ENCODE peak calls at places on chromosome 16, in nine cellular contexts. X, H, D, Q, A, V, Z, R and T are unnamed samples. For H3K36me3, the result is how much of the 10 kb centered on the place peaks cover.

GRCh38 chr16:78147846-78148535 is 48.5 kb downstream of the WWOX start:
- DNase-seq in X (no peak), H (no peak), D (no peak), Q (no peak), A (no peak), V (no peak), Z (no peak), R (no peak), T (no peak)

GRCh38 chr16:50837324-50837723 is 95.4 kb downstream of the CYLD start:
- DNase-seq in X (no peak), H (no peak), D (no peak), Q (no peak), A (no peak), V (no peak), Z (no peak), R (no peak), T (no peak)

GRCh38 chr16:8832383-8833100 is 34.9 kb downstream of the PMM2 start:
- DNase-seq in X (no peak), H (no peak), D (no peak), Q (no peak), A (no peak), V (no peak), Z (no peak), R (no peak), T (no peak)

GRCh38 chr16:17377360-17378324 is 93.1 kb downstream of the XYLT1 start:
- DNase-seq in X (no peak), H (no peak), D (no peak), Q (no peak), A (no peak), V (no peak), Z (no peak), R (no peak), T (no peak)

GRCh38 chr16:17520567-17520966 is 49.8 kb upstream of the XYLT1 start:
- DNase-seq in X (peak), H (no peak), D (no peak), Q (no peak), A (no peak), V (no peak), Z (no peak), R (no peak), T (no peak)

GRCh38 chr16:51408357-51408756 is 257.3 kb upstream of the SALL1 start:
- DNase-seq in X (peak), H (no peak), D (no peak), Q (no peak), A (no peak), V (no peak), Z (no peak), R (no peak), T (no peak)

GRCh38 chr16:89170346-89171215 is 967 bp upstream of the CDH15 start:
- DNase-seq in X (no peak), H (no peak), D (no peak), Q (peak), A (no peak), V (peak), Z (no peak), R (no peak), T (no peak)

GRCh38 chr16:27925612-27926011 is 137.9 kb downstream of the GSG1L start:
- DNase-seq in X (no peak), H (no peak), D (no peak), Q (no peak), A (peak), V (no peak), Z (no peak), R (no peak), T (no peak)

GRCh38 chr16:48347980-48348379 is 37.2 kb downstream of the SIAH1 start:
- DNase-seq in X (no peak), H (no peak), D (no peak), Q (no peak), A (peak), V (no peak), Z (no peak), R (no peak), T (no peak)

GRCh38 chr16:16042076-16042475 is 92.7 kb downstream of the ABCC1 start:
- DNase-seq in X (peak), H (no peak), D (no peak), Q (no peak), A (peak), V (no peak), Z (peak), R (peak), T (no peak)

GRCh38 chr16:8958344-8958808 is 5.3 kb downstream of the USP7 start:
- DNase-seq in X (peak), H (no peak), D (peak), Q (no peak), A (peak), V (no peak), Z (no peak), R (peak), T (no peak)

GRCh38 chr16:88650749-88651275 is at the start of gene CYBA:
- DNase-seq in X (peak), H (no peak), D (peak), Q (peak), A (peak), V (peak), Z (peak), R (peak), T (peak)

GRCh38 chr16:9033125-9033830 is 58.2 kb upstream of the HAPSTR1 start:
- DNase-seq in X (peak), H (no peak), D (peak), Q (no peak), A (peak), V (peak), Z (peak), R (peak), T (no peak)

GRCh38 chr16:86669937-86670772 is 91.8 kb downstream of the FOXL1 start:
- DNase-seq in X (peak), H (no peak), D (peak), Q (peak), A (no peak), V (no peak), Z (no peak), R (no peak), T (no peak)

GRCh38 chr16:4411684-4412083 is 4.7 kb downstream of the CORO7 start:
- DNase-seq in X (peak), H (no peak), D (no peak), Q (peak), A (no peak), V (no peak), Z (no peak), R (no peak), T (no peak)

GRCh38 chr16:88790312-88791150 is 5.5 kb upstream of the PIEZO1 start:
- DNase-seq in X (peak), H (no peak), D (no peak), Q (peak), A (no peak), V (peak), Z (no peak), R (no peak), T (no peak)

GRCh38 chr16:56812884-56813283 is 52.1 kb upstream of the SLC12A3 start:
- DNase-seq in X (peak), H (no peak), D (no peak), Q (no peak), A (no peak), V (no peak), Z (no peak), R (no peak), T (no peak)

GRCh38 chr16:55678061-55678935 is 22.5 kb downstream of the SLC6A2 start:
- DNase-seq in X (no peak), H (no peak), D (no peak), Q (no peak), A (no peak), V (no peak), Z (no peak), R (no peak), T (no peak)

GRCh38 chr16:88803264-88803987 is at the start of gene CDT1:
- DNase-seq in X (peak), H (peak), D (peak), Q (peak), A (peak), V (peak), Z (peak), R (peak), T (peak)

GRCh38 chr16:46822270-46822669 is 8.7 kb downstream of the C16orf87 start:
- DNase-seq in X (peak), H (no peak), D (no peak), Q (no peak), A (no peak), V (no peak), Z (no peak), R (no peak), T (no peak)

GRCh38 chr16:24853830-24854229 is 8.1 kb downstream of the SLC5A11 start:
- DNase-seq in X (peak), H (no peak), D (no peak), Q (no peak), A (peak), V (no peak), Z (no peak), R (peak), T (no peak)

GRCh38 chr16:55542459-55543082 is 23.9 kb upstream of the CAPNS2 start:
- DNase-seq in X (peak), H (no peak), D (no peak), Q (no peak), A (no peak), V (no peak), Z (no peak), R (no peak), T (no peak)

GRCh38 chr16:65782537-65783290 is 583.8 kb upstream of the CDH5 start:
- DNase-seq in X (peak), H (no peak), D (no peak), Q (no peak), A (no peak), V (no peak), Z (no peak), R (peak), T (no peak)

GRCh38 chr16:67246081-67246944 is 968 bp downstream of the FHOD1 start:
- DNase-seq in X (peak), H (peak), D (peak), Q (peak), A (peak), V (peak), Z (peak), R (peak), T (peak)

GRCh38 chr16:48156790-48157209 is 1.0 kb upstream of the ABCC12 start:
- DNase-seq in X (peak), H (peak), D (peak), Q (peak), A (peak), V (peak), Z (peak), R (peak), T (no peak)

GRCh38 chr16:20517149-20517548 is 59.0 kb downstream of the ACSM2B start:
- DNase-seq in X (no peak), H (no peak), D (no peak), Q (no peak), A (no peak), V (no peak), Z (no peak), R (no peak), T (no peak)

GRCh38 chr16:88552815-88553214 is 17.4 kb upstream of the ZC3H18 start:
- DNase-seq in X (no peak), H (no peak), D (no peak), Q (no peak), A (no peak), V (no peak), Z (no peak), R (no peak), T (no peak)

GRCh38 chr16:87131061-87131995 is 185.9 kb downstream of the C16orf95 start:
- DNase-seq in X (no peak), H (no peak), D (no peak), Q (peak), A (no peak), V (no peak), Z (no peak), R (no peak), T (no peak)

GRCh38 chr16:81378049-81378448 is 63.3 kb downstream of the GAN start:
- DNase-seq in X (no peak), H (no peak), D (no peak), Q (no peak), A (no peak), V (no peak), Z (no peak), R (no peak), T (no peak)
- H3K36me3 ChIP-seq in X (under half), H (under half), D (under half), Q (under half), A (under half), V (under half), Z (under half), R (under half), T (under half)

GRCh38 chr16:85486256-85486915 is 126.7 kb upstream of the GSE1 start:
- DNase-seq in X (no peak), H (no peak), D (no peak), Q (no peak), A (no peak), V (no peak), Z (no peak), R (no peak), T (no peak)
- TF ChIP-seq CTCF in X (no peak), H (no peak), D (no peak), Q (no peak), A (no peak), V (no peak), Z (no peak), R (no peak), T (no peak)

DNA sequence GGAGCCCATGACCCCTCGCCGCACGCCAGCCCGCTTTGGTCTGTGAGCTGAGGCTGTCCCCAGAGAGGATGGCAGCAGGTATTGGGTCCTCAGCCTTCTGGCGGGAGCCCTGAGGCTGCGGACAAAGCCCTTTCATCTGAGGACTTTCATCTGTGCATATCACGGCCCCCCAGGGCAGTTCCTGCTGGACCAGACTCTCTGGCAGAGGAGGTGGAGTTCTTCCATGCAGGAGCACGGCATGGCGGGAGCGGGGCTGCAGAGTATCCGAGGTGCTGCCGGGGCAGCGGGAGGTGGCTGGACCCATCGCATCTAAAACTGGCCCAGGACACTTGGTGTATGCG is 18.8 kb downstream of the DHX38 start:
- DNase-seq in X (no peak), H (peak), D (no peak), Q (no peak), A (no peak), V (peak), Z (no peak), R (no peak), T (no peak)
- H3K36me3 ChIP-seq in X (under half), H (under half), D (half or more), Q (half or more), A (half or more), V (under half), Z (under half), R (half or more), T (half or more)

DNA sequence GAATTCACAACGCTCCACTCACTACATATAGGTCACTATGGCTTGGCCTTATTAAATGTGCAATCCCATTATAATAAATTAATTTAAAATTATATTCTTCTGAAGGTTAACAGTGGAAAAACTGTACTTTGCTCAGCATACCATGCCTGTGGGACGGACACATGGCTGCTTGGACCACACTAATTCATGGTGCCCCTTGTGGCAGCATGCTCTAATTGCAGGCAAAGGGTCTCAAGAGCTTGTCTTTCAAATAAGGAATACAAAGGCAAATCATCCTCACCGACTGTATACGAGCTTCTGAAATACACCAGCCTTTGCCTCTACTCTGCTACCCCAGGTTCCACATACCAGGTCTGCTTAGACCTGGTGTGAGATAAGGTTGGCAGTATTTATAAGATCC is 11.7 kb downstream of the SMPD3 start:
- DNase-seq in X (no peak), H (no peak), D (no peak), Q (no peak), A (no peak), V (no peak), Z (no peak), R (no peak), T (no peak)
- TF ChIP-seq CTCF in X (no peak), H (no peak), D (no peak), Q (peak), A (peak), V (no peak), Z (peak), R (no peak), T (no peak)

GRCh38 chr16:29913514-29913913 is 12.5 kb downstream of the KCTD13 start:
- DNase-seq in X (no peak), H (no peak), D (no peak), Q (peak), A (no peak), V (no peak), Z (no peak), R (no peak), T (no peak)

GRCh38 chr16:29915590-29916247 is 10.3 kb downstream of the KCTD13 start:
- DNase-seq in X (peak), H (no peak), D (no peak), Q (no peak), A (no peak), V (no peak), Z (no peak), R (no peak), T (no peak)

GRCh38 chr16:29920690-29921371 is 5.2 kb downstream of the KCTD13 start:
- DNase-seq in X (no peak), H (no peak), D (no peak), Q (no peak), A (no peak), V (no peak), Z (no peak), R (no peak), T (no peak)

GRCh38 chr16:29912087-29912486 is 11.8 kb downstream of the ASPHD1 start:
- DNase-seq in X (no peak), H (no peak), D (no peak), Q (peak), A (no peak), V (no peak), Z (no peak), R (no peak), T (no peak)

GRCh38 chr16:29916979-29917378 is 9.0 kb downstream of the KCTD13 start:
- DNase-seq in X (no peak), H (no peak), D (no peak), Q (no peak), A (no peak), V (no peak), Z (no peak), R (no peak), T (no peak)
- H3K36me3 ChIP-seq in X (under half), H (under half), D (half or more), Q (under half), A (under half), V (under half), Z (under half), R (under half), T (under half)

GRCh38 chr16:11314309-11314894 is 30.9 kb upstream of the RMI2 start:
- DNase-seq in X (no peak), H (no peak), D (no peak), Q (no peak), A (no peak), V (no peak), Z (no peak), R (no peak), T (no peak)

GRCh38 chr16:11316331-11317015 is 28.8 kb upstream of the RMI2 start:
- DNase-seq in X (no peak), H (no peak), D (no peak), Q (no peak), A (no peak), V (no peak), Z (no peak), R (no peak), T (no peak)

GRCh38 chr16:11312718-11313492 is 31.8 kb upstream of the PRM1 start:
- DNase-seq in X (peak), H (no peak), D (no peak), Q (no peak), A (no peak), V (peak), Z (no peak), R (no peak), T (no peak)

GRCh38 chr16:11313493-11314308 is 31.6 kb upstream of the RMI2 start:
- DNase-seq in X (no peak), H (no peak), D (no peak), Q (no peak), A (no peak), V (no peak), Z (no peak), R (no peak), T (no peak)

DNA sequence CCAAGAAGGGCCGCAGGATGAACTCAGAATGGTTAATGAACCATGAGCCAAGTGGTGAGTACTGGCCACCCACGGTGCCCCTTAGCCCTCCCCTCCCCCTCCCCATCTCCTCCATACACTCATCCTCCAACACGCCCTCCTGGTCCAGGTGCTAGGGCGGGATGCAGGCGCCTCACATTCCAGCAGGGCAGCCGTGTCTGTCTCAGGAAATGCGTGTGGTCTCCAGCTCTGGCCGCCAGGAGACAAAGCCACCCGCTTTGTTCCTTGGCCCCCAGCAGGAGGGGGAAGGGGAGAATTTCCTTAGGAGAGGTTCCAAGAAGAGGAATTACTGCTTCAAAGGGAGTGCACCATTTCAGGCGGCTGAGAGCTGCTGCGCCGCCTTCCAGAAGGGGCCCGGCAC is 29.8 kb upstream of the RMI2 start:
- DNase-seq in X (peak), H (no peak), D (no peak), Q (no peak), A (no peak), V (no peak), Z (no peak), R (no peak), T (no peak)
- TF ChIP-seq CTCF in X (peak), H (no peak), D (no peak), Q (no peak), A (no peak), V (no peak), Z (peak), R (no peak), T (no peak)

DNA sequence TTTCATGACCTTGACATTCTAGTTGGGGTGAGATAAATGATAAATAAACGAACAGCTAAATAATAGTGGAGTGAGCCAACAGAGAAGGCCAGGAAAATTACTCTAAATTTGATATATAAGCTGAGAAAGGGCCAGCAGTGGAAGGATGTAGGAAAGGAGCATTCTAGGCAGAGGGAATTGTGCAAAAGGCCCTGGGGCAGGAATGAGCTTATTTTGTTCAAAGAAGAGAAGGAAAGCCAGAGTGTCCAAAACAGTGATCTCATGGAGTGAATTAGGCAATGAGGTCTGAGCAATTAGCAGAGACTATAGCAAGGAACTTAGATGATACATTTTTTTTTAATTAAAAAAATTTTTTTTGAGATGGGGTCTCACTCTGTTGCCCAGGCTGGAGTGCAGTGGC is 43.3 kb upstream of the CLEC19A start:
- DNase-seq in X (no peak), H (no peak), D (no peak), Q (no peak), A (no peak), V (no peak), Z (no peak), R (no peak), T (no peak)
- H3K36me3 ChIP-seq in X (under half), H (under half), D (under half), Q (under half), A (under half), V (under half), Z (under half), R (under half), T (under half)